ENCODE peak calls at places on chromosomes 13 and 19, in six cellular contexts. One of them, this sample, is unnamed.

GRCh38 chr13:38900188-38900587 is 90.4 kb downstream of the STOML3 start:
- DNase-seq in DND-41: no peak
- DNase-seq in foreskin fibroblast: no peak
- DNase-seq in cardiac fibroblast: no peak
- DNase-seq in osteocyte: no peak
- DNase-seq in stimulated activated CD4-positive, alpha-beta T cell treated with anti-CD3 and anti-CD28 coated beads, Interleukin-1b, Interleukin-23, amount 100 ng/mL, for 1 hour: no peak
- DNase-seq in this sample: no peak

GRCh38 chr13:61935710-61936109 is 520.1 kb upstream of the PCDH20 start:
- DNase-seq in DND-41: no peak
- DNase-seq in foreskin fibroblast: no peak
- DNase-seq in cardiac fibroblast: no peak
- DNase-seq in osteocyte: no peak
- DNase-seq in stimulated activated CD4-positive, alpha-beta T cell treated with anti-CD3 and anti-CD28 coated beads, Interleukin-1b, Interleukin-23, amount 100 ng/mL, for 1 hour: no peak
- DNase-seq in this sample: no peak

GRCh38 chr19:9986787-9987281 is 23.5 kb downstream of the COL5A3 start:
- DNase-seq in DND-41: no peak
- DNase-seq in foreskin fibroblast: peak; percentile 69
- DNase-seq in cardiac fibroblast: no peak
- DNase-seq in osteocyte: no peak
- DNase-seq in stimulated activated CD4-positive, alpha-beta T cell treated with anti-CD3 and anti-CD28 coated beads, Interleukin-1b, Interleukin-23, amount 100 ng/mL, for 1 hour: no peak
- DNase-seq in this sample: no peak

GRCh38 chr19:53600217-53600616 is 31.6 kb upstream of the DPRX start:
- DNase-seq in DND-41: no peak
- DNase-seq in foreskin fibroblast: no peak
- DNase-seq in cardiac fibroblast: no peak
- DNase-seq in osteocyte: no peak
- DNase-seq in stimulated activated CD4-positive, alpha-beta T cell treated with anti-CD3 and anti-CD28 coated beads, Interleukin-1b, Interleukin-23, amount 100 ng/mL, for 1 hour: no peak
- DNase-seq in this sample: no peak

GRCh38 chr19:7225741-7226140 is 68.5 kb downstream of the INSR start:
- DNase-seq in DND-41: peak; percentile 74
- DNase-seq in foreskin fibroblast: no peak
- DNase-seq in cardiac fibroblast: no peak
- DNase-seq in osteocyte: no peak
- DNase-seq in stimulated activated CD4-positive, alpha-beta T cell treated with anti-CD3 and anti-CD28 coated beads, Interleukin-1b, Interleukin-23, amount 100 ng/mL, for 1 hour: no peak
- DNase-seq in this sample: peak; percentile 72

GRCh38 chr19:704447-704741 is 4.3 kb upstream of the PALM start:
- DNase-seq in DND-41: no peak
- DNase-seq in foreskin fibroblast: no peak
- DNase-seq in cardiac fibroblast: no peak
- DNase-seq in osteocyte: no peak
- DNase-seq in stimulated activated CD4-positive, alpha-beta T cell treated with anti-CD3 and anti-CD28 coated beads, Interleukin-1b, Interleukin-23, amount 100 ng/mL, for 1 hour: no peak
- DNase-seq in this sample: no peak

GRCh38 chr13:41418027-41418426 is 39.3 kb upstream of the RGCC start:
- DNase-seq in DND-41: no peak
- DNase-seq in foreskin fibroblast: peak; percentile 92
- DNase-seq in cardiac fibroblast: peak; percentile 72
- DNase-seq in osteocyte: peak; percentile 8
- DNase-seq in stimulated activated CD4-positive, alpha-beta T cell treated with anti-CD3 and anti-CD28 coated beads, Interleukin-1b, Interleukin-23, amount 100 ng/mL, for 1 hour: no peak
- DNase-seq in this sample: no peak

GRCh38 chr19:21758296-21758695 is 9.1 kb downstream of the ZNF100 start:
- DNase-seq in DND-41: no peak
- DNase-seq in foreskin fibroblast: no peak
- DNase-seq in cardiac fibroblast: no peak
- DNase-seq in osteocyte: no peak
- DNase-seq in stimulated activated CD4-positive, alpha-beta T cell treated with anti-CD3 and anti-CD28 coated beads, Interleukin-1b, Interleukin-23, amount 100 ng/mL, for 1 hour: no peak
- DNase-seq in this sample: no peak

GRCh38 chr13:98482476-98483444 is 94.1 kb downstream of the STK24 start:
- DNase-seq in DND-41: no peak
- DNase-seq in foreskin fibroblast: peak; percentile 90
- DNase-seq in cardiac fibroblast: peak; percentile 76
- DNase-seq in osteocyte: no peak
- DNase-seq in stimulated activated CD4-positive, alpha-beta T cell treated with anti-CD3 and anti-CD28 coated beads, Interleukin-1b, Interleukin-23, amount 100 ng/mL, for 1 hour: no peak
- DNase-seq in this sample: no peak

GRCh38 chr19:41811036-41811435 is 14.6 kb downstream of the CEACAM3 start:
- DNase-seq in DND-41: no peak
- DNase-seq in foreskin fibroblast: no peak
- DNase-seq in cardiac fibroblast: no peak
- DNase-seq in osteocyte: no peak
- DNase-seq in stimulated activated CD4-positive, alpha-beta T cell treated with anti-CD3 and anti-CD28 coated beads, Interleukin-1b, Interleukin-23, amount 100 ng/mL, for 1 hour: no peak
- DNase-seq in this sample: no peak

GRCh38 chr19:4054471-4055208 is 12.1 kb downstream of the ZBTB7A start:
- DNase-seq in DND-41: no peak
- DNase-seq in foreskin fibroblast: no peak
- DNase-seq in cardiac fibroblast: no peak
- DNase-seq in osteocyte: no peak
- DNase-seq in stimulated activated CD4-positive, alpha-beta T cell treated with anti-CD3 and anti-CD28 coated beads, Interleukin-1b, Interleukin-23, amount 100 ng/mL, for 1 hour: no peak
- DNase-seq in this sample: no peak

GRCh38 chr13:74203576-74203975 is 69.4 kb upstream of the KLF12 start:
- DNase-seq in DND-41: no peak
- DNase-seq in foreskin fibroblast: peak; percentile 67
- DNase-seq in cardiac fibroblast: no peak
- DNase-seq in osteocyte: no peak
- DNase-seq in stimulated activated CD4-positive, alpha-beta T cell treated with anti-CD3 and anti-CD28 coated beads, Interleukin-1b, Interleukin-23, amount 100 ng/mL, for 1 hour: no peak
- DNase-seq in this sample: no peak

GRCh38 chr19:5001547-5002131 is 32.7 kb downstream of the KDM4B start:
- DNase-seq in DND-41: peak; percentile 60
- DNase-seq in foreskin fibroblast: peak; percentile 88
- DNase-seq in cardiac fibroblast: peak; percentile 71
- DNase-seq in osteocyte: no peak
- DNase-seq in stimulated activated CD4-positive, alpha-beta T cell treated with anti-CD3 and anti-CD28 coated beads, Interleukin-1b, Interleukin-23, amount 100 ng/mL, for 1 hour: no peak
- DNase-seq in this sample: peak; percentile 46

GRCh38 chr13:98315902-98316301 is 138.8 kb upstream of the RNF113B start:
- DNase-seq in DND-41: no peak
- DNase-seq in foreskin fibroblast: no peak
- DNase-seq in cardiac fibroblast: no peak
- DNase-seq in osteocyte: no peak
- DNase-seq in stimulated activated CD4-positive, alpha-beta T cell treated with anti-CD3 and anti-CD28 coated beads, Interleukin-1b, Interleukin-23, amount 100 ng/mL, for 1 hour: no peak
- DNase-seq in this sample: no peak

GRCh38 chr13:97946951-97947588 is 6.4 kb upstream of the IPO5 start:
- DNase-seq in DND-41: no peak
- DNase-seq in foreskin fibroblast: peak; percentile 93
- DNase-seq in cardiac fibroblast: peak; percentile 96
- DNase-seq in osteocyte: no peak
- DNase-seq in stimulated activated CD4-positive, alpha-beta T cell treated with anti-CD3 and anti-CD28 coated beads, Interleukin-1b, Interleukin-23, amount 100 ng/mL, for 1 hour: no peak
- DNase-seq in this sample: no peak

GRCh38 chr19:2110822-2111221 is 14.1 kb downstream of the IZUMO4 start:
- DNase-seq in DND-41: peak; percentile 15
- DNase-seq in foreskin fibroblast: no peak
- DNase-seq in cardiac fibroblast: no peak
- DNase-seq in osteocyte: no peak
- DNase-seq in stimulated activated CD4-positive, alpha-beta T cell treated with anti-CD3 and anti-CD28 coated beads, Interleukin-1b, Interleukin-23, amount 100 ng/mL, for 1 hour: no peak
- DNase-seq in this sample: no peak

GRCh38 chr13:89628567-89628966 is 1718.9 kb upstream of the MIR17HG start:
- DNase-seq in DND-41: no peak
- DNase-seq in foreskin fibroblast: no peak
- DNase-seq in cardiac fibroblast: no peak
- DNase-seq in osteocyte: no peak
- DNase-seq in stimulated activated CD4-positive, alpha-beta T cell treated with anti-CD3 and anti-CD28 coated beads, Interleukin-1b, Interleukin-23, amount 100 ng/mL, for 1 hour: no peak
- DNase-seq in this sample: no peak

GRCh38 chr13:84645196-84646071 is 763.2 kb upstream of the SLITRK1 start:
- DNase-seq in DND-41: no peak
- DNase-seq in foreskin fibroblast: peak; percentile 45
- DNase-seq in cardiac fibroblast: peak; percentile 17
- DNase-seq in osteocyte: no peak
- DNase-seq in stimulated activated CD4-positive, alpha-beta T cell treated with anti-CD3 and anti-CD28 coated beads, Interleukin-1b, Interleukin-23, amount 100 ng/mL, for 1 hour: no peak
- DNase-seq in this sample: no peak

GRCh38 chr13:94121686-94122085 is 357.8 kb downstream of the DCT start:
- DNase-seq in DND-41: no peak
- DNase-seq in foreskin fibroblast: peak; percentile 72
- DNase-seq in cardiac fibroblast: peak; percentile 45
- DNase-seq in osteocyte: no peak
- DNase-seq in stimulated activated CD4-positive, alpha-beta T cell treated with anti-CD3 and anti-CD28 coated beads, Interleukin-1b, Interleukin-23, amount 100 ng/mL, for 1 hour: no peak
- DNase-seq in this sample: no peak

GRCh38 chr13:27587083-27587482 is 33.2 kb downstream of the LNX2 start:
- DNase-seq in DND-41: no peak
- DNase-seq in foreskin fibroblast: no peak
- DNase-seq in cardiac fibroblast: no peak
- DNase-seq in osteocyte: no peak
- DNase-seq in stimulated activated CD4-positive, alpha-beta T cell treated with anti-CD3 and anti-CD28 coated beads, Interleukin-1b, Interleukin-23, amount 100 ng/mL, for 1 hour: no peak
- DNase-seq in this sample: no peak

GRCh38 chr13:50529154-50529882 is 314.2 kb downstream of the DLEU7 start:
- DNase-seq in DND-41: peak; percentile 83
- DNase-seq in foreskin fibroblast: peak; percentile 69
- DNase-seq in cardiac fibroblast: peak; percentile 91
- DNase-seq in osteocyte: no peak
- DNase-seq in stimulated activated CD4-positive, alpha-beta T cell treated with anti-CD3 and anti-CD28 coated beads, Interleukin-1b, Interleukin-23, amount 100 ng/mL, for 1 hour: no peak
- DNase-seq in this sample: no peak

GRCh38 chr19:19134687-19135158 is 3.6 kb downstream of the TMEM161A start:
- DNase-seq in DND-41: peak; percentile 30
- DNase-seq in foreskin fibroblast: no peak
- DNase-seq in cardiac fibroblast: no peak
- DNase-seq in osteocyte: no peak
- DNase-seq in stimulated activated CD4-positive, alpha-beta T cell treated with anti-CD3 and anti-CD28 coated beads, Interleukin-1b, Interleukin-23, amount 100 ng/mL, for 1 hour: peak; percentile 34
- DNase-seq in this sample: no peak

GRCh38 chr19:13277104-13277809 is 127.0 kb downstream of the IER2 start:
- DNase-seq in DND-41: peak; percentile 73
- DNase-seq in foreskin fibroblast: peak; percentile 82
- DNase-seq in cardiac fibroblast: peak; percentile 84
- DNase-seq in osteocyte: no peak
- DNase-seq in stimulated activated CD4-positive, alpha-beta T cell treated with anti-CD3 and anti-CD28 coated beads, Interleukin-1b, Interleukin-23, amount 100 ng/mL, for 1 hour: peak; percentile 17
- DNase-seq in this sample: peak; percentile 87

GRCh38 chr19:13557756-13558398 is 51.6 kb upstream of the CACNA1A start:
- DNase-seq in DND-41: no peak
- DNase-seq in foreskin fibroblast: no peak
- DNase-seq in cardiac fibroblast: no peak
- DNase-seq in osteocyte: no peak
- DNase-seq in stimulated activated CD4-positive, alpha-beta T cell treated with anti-CD3 and anti-CD28 coated beads, Interleukin-1b, Interleukin-23, amount 100 ng/mL, for 1 hour: no peak
- DNase-seq in this sample: no peak

GRCh38 chr19:2015611-2015950 is at the start of gene BTBD2:
- DNase-seq in DND-41: peak; percentile 72
- DNase-seq in foreskin fibroblast: peak; percentile 84
- DNase-seq in cardiac fibroblast: peak; percentile 77
- DNase-seq in osteocyte: no peak
- DNase-seq in stimulated activated CD4-positive, alpha-beta T cell treated with anti-CD3 and anti-CD28 coated beads, Interleukin-1b, Interleukin-23, amount 100 ng/mL, for 1 hour: peak; percentile 46
- DNase-seq in this sample: peak; percentile 81

GRCh38 chr13:39410089-39410901 is 192.7 kb downstream of the LHFPL6 start:
- DNase-seq in DND-41: no peak
- DNase-seq in foreskin fibroblast: peak; percentile 32
- DNase-seq in cardiac fibroblast: peak; percentile 92
- DNase-seq in osteocyte: no peak
- DNase-seq in stimulated activated CD4-positive, alpha-beta T cell treated with anti-CD3 and anti-CD28 coated beads, Interleukin-1b, Interleukin-23, amount 100 ng/mL, for 1 hour: no peak
- DNase-seq in this sample: no peak

GRCh38 chr13:98910501-98910951 is 67.3 kb downstream of the DOCK9 start:
- DNase-seq in DND-41: peak; percentile 39
- DNase-seq in foreskin fibroblast: peak; percentile 76
- DNase-seq in cardiac fibroblast: peak; percentile 94
- DNase-seq in osteocyte: no peak
- DNase-seq in stimulated activated CD4-positive, alpha-beta T cell treated with anti-CD3 and anti-CD28 coated beads, Interleukin-1b, Interleukin-23, amount 100 ng/mL, for 1 hour: no peak
- DNase-seq in this sample: peak; percentile 37

GRCh38 chr13:28140433-28141125 is 2.2 kb downstream of the PAN3 start:
- DNase-seq in DND-41: no peak
- DNase-seq in foreskin fibroblast: no peak
- DNase-seq in cardiac fibroblast: peak; percentile 13
- DNase-seq in osteocyte: no peak
- DNase-seq in stimulated activated CD4-positive, alpha-beta T cell treated with anti-CD3 and anti-CD28 coated beads, Interleukin-1b, Interleukin-23, amount 100 ng/mL, for 1 hour: no peak
- DNase-seq in this sample: no peak

GRCh38 chr19:32178841-32179410 is 166.5 kb upstream of the ZNF507 start:
- DNase-seq in DND-41: no peak
- DNase-seq in foreskin fibroblast: no peak
- DNase-seq in cardiac fibroblast: no peak
- DNase-seq in osteocyte: peak; percentile 82
- DNase-seq in stimulated activated CD4-positive, alpha-beta T cell treated with anti-CD3 and anti-CD28 coated beads, Interleukin-1b, Interleukin-23, amount 100 ng/mL, for 1 hour: no peak
- DNase-seq in this sample: no peak

GRCh38 chr13:106416645-106417044 is 118.8 kb downstream of the EFNB2 start:
- DNase-seq in DND-41: no peak
- DNase-seq in foreskin fibroblast: no peak
- DNase-seq in cardiac fibroblast: no peak
- DNase-seq in osteocyte: no peak
- DNase-seq in stimulated activated CD4-positive, alpha-beta T cell treated with anti-CD3 and anti-CD28 coated beads, Interleukin-1b, Interleukin-23, amount 100 ng/mL, for 1 hour: no peak
- DNase-seq in this sample: no peak

GRCh38 chr19:17496337-17496997 is 15.0 kb upstream of the PGLS start:
- DNase-seq in DND-41: peak; percentile 80
- DNase-seq in foreskin fibroblast: peak; percentile 78
- DNase-seq in cardiac fibroblast: peak; percentile 75
- DNase-seq in osteocyte: no peak
- DNase-seq in stimulated activated CD4-positive, alpha-beta T cell treated with anti-CD3 and anti-CD28 coated beads, Interleukin-1b, Interleukin-23, amount 100 ng/mL, for 1 hour: peak; percentile 73
- DNase-seq in this sample: peak; percentile 81

GRCh38 chr19:49338691-49339363 is 3.6 kb downstream of the CD37 start:
- DNase-seq in DND-41: no peak
- DNase-seq in foreskin fibroblast: peak; percentile 54
- DNase-seq in cardiac fibroblast: peak; percentile 34
- DNase-seq in osteocyte: no peak
- DNase-seq in stimulated activated CD4-positive, alpha-beta T cell treated with anti-CD3 and anti-CD28 coated beads, Interleukin-1b, Interleukin-23, amount 100 ng/mL, for 1 hour: no peak
- DNase-seq in this sample: no peak

GRCh38 chr19:28446511-28446910 is 766.4 kb downstream of the UQCRFS1 start:
- DNase-seq in DND-41: no peak
- DNase-seq in foreskin fibroblast: no peak
- DNase-seq in cardiac fibroblast: no peak
- DNase-seq in osteocyte: no peak
- DNase-seq in stimulated activated CD4-positive, alpha-beta T cell treated with anti-CD3 and anti-CD28 coated beads, Interleukin-1b, Interleukin-23, amount 100 ng/mL, for 1 hour: no peak
- DNase-seq in this sample: no peak

GRCh38 chr19:38661166-38661565 is 13.7 kb downstream of the ACTN4 start:
- DNase-seq in DND-41: no peak
- DNase-seq in foreskin fibroblast: peak; percentile 85
- DNase-seq in cardiac fibroblast: no peak
- DNase-seq in osteocyte: no peak
- DNase-seq in stimulated activated CD4-positive, alpha-beta T cell treated with anti-CD3 and anti-CD28 coated beads, Interleukin-1b, Interleukin-23, amount 100 ng/mL, for 1 hour: no peak
- DNase-seq in this sample: no peak

GRCh38 chr13:101453784-101454201 is 1.3 kb downstream of the ITGBL1 start:
- DNase-seq in DND-41: no peak
- DNase-seq in foreskin fibroblast: peak; percentile 62
- DNase-seq in cardiac fibroblast: no peak
- DNase-seq in osteocyte: no peak
- DNase-seq in stimulated activated CD4-positive, alpha-beta T cell treated with anti-CD3 and anti-CD28 coated beads, Interleukin-1b, Interleukin-23, amount 100 ng/mL, for 1 hour: no peak
- DNase-seq in this sample: no peak

GRCh38 chr19:33722456-33723239 is 74.0 kb upstream of the KCTD15 start:
- DNase-seq in DND-41: no peak
- DNase-seq in foreskin fibroblast: no peak
- DNase-seq in cardiac fibroblast: no peak
- DNase-seq in osteocyte: no peak
- DNase-seq in stimulated activated CD4-positive, alpha-beta T cell treated with anti-CD3 and anti-CD28 coated beads, Interleukin-1b, Interleukin-23, amount 100 ng/mL, for 1 hour: no peak
- DNase-seq in this sample: no peak

GRCh38 chr13:70107498-70108271 is at the start of gene ATXN8OS:
- DNase-seq in DND-41: no peak
- DNase-seq in foreskin fibroblast: no peak
- DNase-seq in cardiac fibroblast: no peak
- DNase-seq in osteocyte: no peak
- DNase-seq in stimulated activated CD4-positive, alpha-beta T cell treated with anti-CD3 and anti-CD28 coated beads, Interleukin-1b, Interleukin-23, amount 100 ng/mL, for 1 hour: no peak
- DNase-seq in this sample: no peak

GRCh38 chr19:30512748-30513389 is 140.7 kb downstream of the ZNF536 start:
- DNase-seq in DND-41: no peak
- DNase-seq in foreskin fibroblast: peak; percentile 73
- DNase-seq in cardiac fibroblast: no peak
- DNase-seq in osteocyte: no peak
- DNase-seq in stimulated activated CD4-positive, alpha-beta T cell treated with anti-CD3 and anti-CD28 coated beads, Interleukin-1b, Interleukin-23, amount 100 ng/mL, for 1 hour: no peak
- DNase-seq in this sample: no peak

GRCh38 chr13:56917966-56918365 is 222.8 kb upstream of the PRR20A start:
- DNase-seq in DND-41: no peak
- DNase-seq in foreskin fibroblast: no peak
- DNase-seq in cardiac fibroblast: no peak
- DNase-seq in osteocyte: no peak
- DNase-seq in stimulated activated CD4-positive, alpha-beta T cell treated with anti-CD3 and anti-CD28 coated beads, Interleukin-1b, Interleukin-23, amount 100 ng/mL, for 1 hour: no peak
- DNase-seq in this sample: no peak

This sample was measured in Jurkat, Clone E6-1.